ENCODE peak calls at places on chromosome 11, in nine cellular contexts. I is A549, P is HCT116, K is GM23338, Q is HepG2, H is GM12878, A is Panc1, R is K562, E is SK-N-SH. M is an unnamed sample.

GRCh38 chr11:65695459-65696241 is 16.4 kb upstream of the KAT5 start:
- DNase-seq in Q (peak), K (no peak), A (no peak), P (peak), I (no peak), E (no peak), H (no peak), R (no peak), M (no peak)

GRCh38 chr11:111540114-111540920 is at the start of gene LAYN:
- DNase-seq in Q (no peak), I (no peak), R (no peak), H (no peak), E (peak), A (no peak), P (no peak), K (peak), M (no peak)

GRCh38 chr11:24422371-24422770 is 74.5 kb upstream of the LUZP2 start:
- DNase-seq in Q (no peak), I (no peak), A (no peak), H (no peak), K (no peak), R (no peak), P (no peak), E (no peak), M (no peak)

GRCh38 chr11:72678524-72678923 is 4.3 kb upstream of the PDE2A start:
- DNase-seq in H (no peak), E (no peak), P (no peak), Q (no peak), K (no peak), R (no peak), A (no peak), I (no peak), M (no peak)

GRCh38 chr11:94186342-94187203 is 57.9 kb downstream of the PANX1 start:
- DNase-seq in H (no peak), A (no peak), P (no peak), I (no peak), E (no peak), K (peak), Q (no peak), R (no peak), M (no peak)

GRCh38 chr11:120021391-120021953 is 116.4 kb downstream of the TRIM29 start:
- DNase-seq in Q (no peak), E (no peak), H (no peak), R (no peak), A (no peak), I (no peak), K (no peak), P (no peak), M (no peak)

GRCh38 chr11:129364143-129364654 is 11.4 kb upstream of the BARX2 start:
- DNase-seq in A (peak), H (peak), R (peak), K (peak), I (peak), E (peak), P (peak), Q (peak), M (peak)

GRCh38 chr11:72676874-72677341 is 2.7 kb upstream of the PDE2A start:
- DNase-seq in E (no peak), I (peak), Q (peak), A (no peak), H (no peak), P (no peak), R (peak), K (peak), M (no peak)

GRCh38 chr11:130166457-130166784 is 6.8 kb downstream of the ST14 start:
- DNase-seq in H (no peak), A (peak), E (peak), Q (peak), I (peak), R (peak), P (peak), K (no peak), M (no peak)

GRCh38 chr11:73507086-73507485 is 90.8 kb downstream of the FAM168A start:
- DNase-seq in E (no peak), H (no peak), Q (no peak), I (no peak), A (no peak), P (no peak), R (no peak), K (no peak), M (no peak)

GRCh38 chr11:67301951-67302516 is 1.3 kb upstream of the SSH3 start:
- DNase-seq in R (no peak), H (no peak), P (no peak), Q (no peak), K (peak), I (no peak), E (no peak), A (no peak), M (peak)

GRCh38 chr11:78190871-78191538 is 2.3 kb downstream of the USP35 start:
- DNase-seq in R (no peak), H (no peak), K (no peak), A (no peak), I (no peak), E (no peak), Q (peak), P (no peak), M (no peak)

GRCh38 chr11:2449548-2450320 is 4.9 kb downstream of the KCNQ1 start:
- DNase-seq in K (no peak), R (no peak), I (no peak), Q (no peak), P (no peak), A (no peak), H (no peak), E (no peak), M (no peak)

GRCh38 chr11:125468852-125469251 is 27.2 kb downstream of the FEZ1 start:
- DNase-seq in K (no peak), R (no peak), I (no peak), E (no peak), P (no peak), A (no peak), H (no peak), Q (no peak), M (no peak)

GRCh38 chr11:32312865-32313403 is 122.4 kb downstream of the WT1 start:
- DNase-seq in K (peak), I (peak), Q (peak), H (no peak), P (peak), R (peak), E (peak), A (peak), M (peak)

GRCh38 chr11:111655924-111656323 is 53.7 kb downstream of the SIK2 start:
- DNase-seq in E (no peak), A (no peak), I (no peak), R (no peak), K (no peak), P (no peak), H (no peak), Q (no peak), M (no peak)

GRCh38 chr11:1480555-1481482 is 5.8 kb downstream of the MOB2 start:
- DNase-seq in R (no peak), E (no peak), P (no peak), K (no peak), A (no peak), I (no peak), Q (no peak), H (no peak), M (no peak)

DNA sequence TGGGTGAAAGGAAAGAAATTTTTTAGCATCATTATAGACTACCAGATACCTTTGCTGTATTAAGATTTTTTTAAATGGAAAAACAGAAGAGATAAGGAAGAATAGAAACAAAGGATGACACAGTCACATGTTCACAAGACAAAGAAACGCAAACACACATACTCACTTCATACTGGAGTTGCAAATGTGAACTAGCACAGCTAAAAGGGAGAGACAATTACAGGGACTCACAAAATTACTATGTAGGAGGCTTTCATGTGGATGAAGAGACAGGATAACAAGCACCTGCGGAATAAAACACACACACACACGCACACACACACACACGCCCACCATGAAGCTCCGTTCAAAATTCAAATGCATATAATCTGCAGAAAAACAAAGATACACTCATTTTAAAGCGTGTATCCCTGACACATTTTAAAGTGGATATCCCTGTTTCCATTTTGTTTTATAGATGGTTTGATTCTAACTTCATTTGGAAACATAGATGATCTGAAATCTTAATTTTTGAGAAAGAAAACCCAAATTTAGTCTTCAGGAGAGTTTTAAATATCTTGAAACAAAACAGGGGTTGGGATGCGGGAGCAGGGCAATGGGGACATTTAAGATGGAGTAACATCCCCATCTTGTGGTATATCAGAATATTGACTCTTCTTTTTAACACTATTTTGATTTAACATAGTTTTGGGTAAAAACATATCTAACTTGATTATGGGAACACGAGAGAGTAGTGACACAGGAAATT is 36.7 kb downstream of the JRKL start:
- DNase-seq in I (peak), K (peak), R (peak), Q (peak), E (peak), H (no peak), P (peak), A (peak), M (no peak)
- TF ChIP-seq REST in I (no peak), K (no peak), R (no peak), Q (no peak), E (no peak), H (no peak), P (no peak), A (no peak), M (no peak)

DNA sequence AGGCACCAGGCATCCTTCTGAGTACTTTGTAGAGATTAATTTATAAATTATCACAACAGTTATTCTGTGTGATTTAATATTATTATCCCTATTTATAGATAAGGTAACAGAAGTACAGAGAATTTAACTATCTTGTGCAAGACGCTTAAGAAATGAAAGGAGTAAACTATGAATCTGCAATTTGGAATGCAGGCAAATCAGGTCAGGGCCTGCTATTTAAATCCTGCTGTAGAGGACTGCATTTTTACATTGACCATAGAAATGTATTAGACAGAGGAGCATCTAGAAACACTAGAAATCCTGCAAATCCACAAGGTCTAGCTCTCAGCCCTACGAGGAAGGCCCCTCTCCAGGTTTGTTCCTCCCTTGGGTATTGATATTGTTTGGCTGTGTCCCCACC is 336.2 kb downstream of the ETS1 start:
- DNase-seq in A (no peak), E (no peak), R (no peak), P (no peak), H (no peak), I (no peak), K (no peak), Q (no peak), M (no peak)
- TF ChIP-seq REST in A (no peak), E (no peak), R (no peak), P (no peak), H (no peak), I (no peak), K (no peak), Q (no peak), M (no peak)

GRCh38 chr11:113675003-113675471 is 31.1 kb downstream of the TMPRSS5 start:
- DNase-seq in Q (no peak), I (no peak), R (peak), K (no peak), P (no peak), A (no peak), E (no peak), H (peak), M (no peak)
- TF ChIP-seq REST in Q (no peak), I (no peak), R (no peak), K (no peak), P (no peak), A (no peak), E (no peak), H (peak), M (no peak)

GRCh38 chr11:8717876-8718753 is 35.5 kb downstream of the RPL27A start:
- DNase-seq in I (no peak), P (no peak), Q (peak), A (no peak), E (no peak), K (no peak), H (no peak), R (no peak), M (no peak)
- TF ChIP-seq REST in I (no peak), P (no peak), Q (no peak), A (no peak), E (no peak), K (no peak), H (no peak), R (no peak), M (no peak)

GRCh38 chr11:10518891-10519290 is 22.1 kb downstream of the RNF141 start:
- DNase-seq in E (no peak), R (no peak), H (no peak), P (no peak), I (no peak), K (no peak), Q (no peak), A (no peak), M (no peak)
- TF ChIP-seq REST in E (no peak), R (no peak), H (no peak), P (no peak), I (no peak), K (no peak), Q (no peak), A (no peak), M (no peak)